ENCODE peak calls at places on chromosome 2, in five cellular contexts. Q is HepG2, K is K562, D is GM23338, W is GM12878. V is an unnamed sample.

GRCh38 chr2:44671896-44672295 is 269.6 kb upstream of the SIX3 start:
- DNase-seq in D (no peak), K (no peak), W (no peak), Q (no peak), V (no peak)

GRCh38 chr2:88500691-88501090 is 48.2 kb upstream of the FOXI3 start:
- DNase-seq in Q (no peak), K (no peak), W (no peak), D (no peak), V (peak)

GRCh38 chr2:38600242-38600891 is 2.4 kb downstream of the HNRNPLL start:
- DNase-seq in K (peak), D (peak), Q (peak), W (no peak), V (no peak)

GRCh38 chr2:140604096-140604495 is 1526.7 kb downstream of the LRP1B start:
- DNase-seq in K (no peak), Q (no peak), W (no peak), D (no peak), V (no peak)

GRCh38 chr2:33443272-33443829 is 33.1 kb upstream of the RASGRP3 start:
- DNase-seq in W (no peak), D (no peak), K (no peak), Q (no peak), V (no peak)

GRCh38 chr2:181813963-181814565 is 77.5 kb upstream of the ITPRID2 start:
- DNase-seq in W (no peak), K (no peak), D (no peak), Q (no peak), V (no peak)

GRCh38 chr2:229133155-229133772 is 137.8 kb downstream of the PID1 start:
- DNase-seq in Q (peak), D (peak), K (no peak), W (no peak), V (peak)

GRCh38 chr2:1730047-1730937 is 14.0 kb downstream of the PXDN start:
- DNase-seq in W (no peak), Q (no peak), K (no peak), D (peak), V (no peak)

GRCh38 chr2:25677877-25678276 is 4.5 kb upstream of the DTNB start:
- DNase-seq in Q (no peak), D (no peak), K (no peak), W (no peak), V (no peak)

GRCh38 chr2:100611079-100612029 is 48.6 kb downstream of the PDCL3 start:
- DNase-seq in K (no peak), Q (no peak), W (no peak), D (no peak), V (no peak)

GRCh38 chr2:26900831-26901321 is 52.9 kb downstream of the DPYSL5 start:
- DNase-seq in K (no peak), W (no peak), D (no peak), Q (no peak), V (no peak)

GRCh38 chr2:28406276-28407096 is 13.8 kb downstream of the FOSL2 start:
- DNase-seq in Q (no peak), K (no peak), W (no peak), D (no peak), V (no peak)

GRCh38 chr2:189013677-189014380 is 39.7 kb downstream of the COL3A1 start:
- DNase-seq in W (no peak), Q (no peak), K (no peak), D (no peak), V (no peak)

GRCh38 chr2:142299021-142299420 is 168.2 kb upstream of the LRP1B start:
- DNase-seq in Q (no peak), W (no peak), D (no peak), K (no peak), V (no peak)

GRCh38 chr2:215435261-215435808 is 533 bp downstream of the FN1 start:
- DNase-seq in K (peak), D (peak), W (no peak), Q (no peak), V (peak)

GRCh38 chr2:204114294-204114693 is 177.7 kb downstream of the ICOS start:
- DNase-seq in Q (no peak), D (no peak), K (no peak), W (no peak), V (no peak)

GRCh38 chr2:234661146-234661545 is 164.3 kb upstream of the ARL4C start:
- DNase-seq in K (no peak), W (no peak), Q (no peak), D (no peak), V (no peak)

GRCh38 chr2:102925003-102925402 is 163.2 kb downstream of the TMEM182 start:
- DNase-seq in K (no peak), D (no peak), Q (no peak), W (no peak), V (no peak)

GRCh38 chr2:224638338-224638823 is 53.2 kb upstream of the CUL3 start:
- DNase-seq in W (peak), K (no peak), Q (no peak), D (no peak), V (no peak)

GRCh38 chr2:126644630-126645191 is 11.2 kb upstream of the GYPC start:
- DNase-seq in K (peak), D (no peak), Q (no peak), W (no peak), V (no peak)

GRCh38 chr2:134262666-134263065 is 8.8 kb downstream of the MGAT5 start:
- DNase-seq in D (no peak), K (no peak), W (no peak), Q (no peak), V (no peak)

GRCh38 chr2:234620018-234620417 is 123.1 kb upstream of the ARL4C start:
- DNase-seq in D (no peak), Q (no peak), W (no peak), K (no peak), V (no peak)

GRCh38 chr2:209619782-209620181 is 151.8 kb upstream of the UNC80 start:
- DNase-seq in D (no peak), K (no peak), Q (no peak), W (no peak), V (no peak)

GRCh38 chr2:51329512-51329911 is 297.6 kb upstream of the NRXN1 start:
- DNase-seq in W (no peak), K (no peak), D (no peak), Q (no peak), V (no peak)

GRCh38 chr2:240988571-240989271 is 9.7 kb upstream of the SNED1 start:
- DNase-seq in Q (no peak), W (no peak), K (no peak), D (no peak), V (no peak)

GRCh38 chr2:199883474-199884212 is 27.4 kb upstream of the C2orf69 start:
- DNase-seq in D (no peak), Q (no peak), W (no peak), K (no peak), V (no peak)

GRCh38 chr2:30127016-30127893 is 19.6 kb upstream of the YPEL5 start:
- DNase-seq in D (no peak), Q (no peak), K (no peak), W (no peak), V (peak)

GRCh38 chr2:170924969-170925368 is 4.1 kb upstream of the GORASP2 start:
- DNase-seq in W (no peak), Q (no peak), D (no peak), K (no peak), V (no peak)

GRCh38 chr2:46179037-46179621 is 118.1 kb upstream of the EPAS1 start:
- DNase-seq in W (peak), Q (no peak), K (peak), D (no peak), V (no peak)

GRCh38 chr2:30253873-30254691 is 22.7 kb downstream of the LBH start:
- DNase-seq in W (no peak), Q (no peak), K (peak), D (no peak), V (no peak)

GRCh38 chr2:15260196-15260595 is 300.9 kb downstream of the NBAS start:
- DNase-seq in W (no peak), K (no peak), D (no peak), Q (no peak), V (no peak)

GRCh38 chr2:110211938-110212858 is at the start of gene MTLN:
- DNase-seq in Q (peak), D (peak), K (peak), W (peak), V (peak)

GRCh38 chr2:27493948-27494283 is 1.1 kb downstream of the FNDC4 start:
- DNase-seq in D (no peak), K (no peak), W (no peak), Q (no peak), V (no peak)

GRCh38 chr2:24872344-24873115 is 47.5 kb downstream of the ADCY3 start:
- DNase-seq in W (no peak), Q (no peak), K (no peak), D (no peak), V (no peak)

GRCh38 chr2:217800433-217801114 is 202.2 kb downstream of the TNS1 start:
- DNase-seq in K (no peak), Q (no peak), D (no peak), W (no peak), V (no peak)

GRCh38 chr2:217798743-217799552 is 203.8 kb downstream of the TNS1 start:
- DNase-seq in K (no peak), D (no peak), W (no peak), Q (no peak), V (no peak)

GRCh38 chr2:217801115-217801531 is 201.7 kb downstream of the TNS1 start:
- DNase-seq in Q (no peak), W (no peak), K (no peak), D (peak), V (no peak)

GRCh38 chr2:217798191-217798590 is 204.6 kb downstream of the TNS1 start:
- DNase-seq in Q (no peak), W (no peak), D (no peak), K (no peak), V (no peak)

DNA sequence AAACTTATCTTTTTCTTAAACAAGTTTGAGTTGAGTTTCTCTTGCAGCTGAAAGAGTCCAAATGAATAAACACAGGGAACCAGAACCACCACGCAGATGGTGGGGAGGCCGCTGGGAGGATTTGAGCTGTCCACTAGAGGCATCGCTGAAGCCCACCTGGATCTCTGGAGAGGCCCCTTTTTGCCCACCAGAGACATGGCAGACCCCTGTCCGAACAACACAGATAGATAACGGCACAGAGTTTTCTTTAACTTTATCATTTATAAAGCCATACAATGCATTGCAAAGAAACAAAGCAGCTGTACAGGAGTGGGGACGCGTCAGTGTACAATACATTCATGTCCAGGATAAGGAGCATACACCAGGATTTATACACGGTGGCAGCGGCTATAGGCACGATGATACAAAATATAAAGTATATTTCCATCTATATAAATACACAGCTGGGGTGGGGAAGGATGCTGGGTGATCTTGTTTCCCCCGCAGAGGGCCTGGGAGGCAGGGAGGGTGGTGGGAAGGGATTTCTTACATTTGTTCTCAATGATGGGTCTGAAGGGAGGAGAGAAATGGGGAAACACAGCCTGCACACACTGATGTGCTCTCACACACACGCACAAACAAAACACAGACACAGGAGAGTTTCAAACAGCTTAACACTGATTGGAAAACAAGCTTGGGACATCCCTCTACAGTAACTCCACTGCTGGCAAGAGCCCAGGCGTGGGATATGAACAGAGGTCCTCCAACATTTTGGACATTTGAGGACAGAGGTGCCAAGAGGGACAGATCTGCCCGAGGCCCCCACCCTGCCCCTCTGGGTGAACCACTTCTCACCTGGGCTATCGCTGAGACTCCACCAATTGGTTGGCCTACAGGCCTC is 203.0 kb downstream of the TNS1 start:
- DNase-seq in Q (no peak), D (no peak), W (no peak), K (no peak), V (no peak)
- TF ChIP-seq JUNB in Q (no peak), D (no peak), W (no peak), K (no peak), V (no peak)

GRCh38 chr2:71850306-71850801 is 297.3 kb downstream of the CYP26B1 start:
- DNase-seq in W (no peak), K (no peak), D (no peak), Q (no peak), V (no peak)

GRCh38 chr2:71851094-71851755 is 296.4 kb downstream of the CYP26B1 start:
- DNase-seq in D (no peak), W (no peak), K (no peak), Q (no peak), V (no peak)

GRCh38 chr2:71846669-71847291 is 300.9 kb downstream of the CYP26B1 start:
- DNase-seq in Q (no peak), W (no peak), D (no peak), K (no peak), V (no peak)

GRCh38 chr2:71849603-71850305 is 297.9 kb downstream of the CYP26B1 start:
- DNase-seq in Q (no peak), D (no peak), K (no peak), W (no peak), V (no peak)

DNA sequence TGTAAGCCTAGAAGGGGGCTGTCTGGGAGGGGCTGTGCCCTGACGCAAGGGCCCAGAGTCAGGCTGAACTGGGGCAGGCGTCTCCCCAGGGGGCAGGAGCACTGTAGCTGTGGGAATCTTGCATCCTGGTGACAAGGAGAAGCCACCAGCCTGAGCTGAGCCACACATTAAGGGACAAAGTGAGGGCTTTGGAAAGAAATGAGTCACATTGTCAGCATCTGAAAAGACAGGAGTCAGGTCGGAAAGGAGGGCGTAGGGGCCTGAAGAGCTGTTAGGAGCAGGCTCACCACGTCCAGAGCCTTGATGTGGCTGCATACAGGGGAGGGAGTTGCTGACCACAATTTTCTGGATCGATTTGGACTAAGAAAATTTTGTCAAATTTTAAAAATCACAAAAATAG is 298.6 kb downstream of the CYP26B1 start:
- DNase-seq in Q (no peak), W (no peak), D (no peak), K (no peak), V (no peak)
- TF ChIP-seq JUNB in Q (no peak), W (no peak), D (no peak), K (no peak), V (no peak)

GRCh38 chr2:191441761-191442160 is 196.6 kb downstream of the MYO1B start:
- DNase-seq in W (no peak), K (peak), Q (no peak), D (no peak), V (no peak)
- TF ChIP-seq JUNB in W (no peak), K (no peak), Q (no peak), D (no peak), V (no peak)

DNA sequence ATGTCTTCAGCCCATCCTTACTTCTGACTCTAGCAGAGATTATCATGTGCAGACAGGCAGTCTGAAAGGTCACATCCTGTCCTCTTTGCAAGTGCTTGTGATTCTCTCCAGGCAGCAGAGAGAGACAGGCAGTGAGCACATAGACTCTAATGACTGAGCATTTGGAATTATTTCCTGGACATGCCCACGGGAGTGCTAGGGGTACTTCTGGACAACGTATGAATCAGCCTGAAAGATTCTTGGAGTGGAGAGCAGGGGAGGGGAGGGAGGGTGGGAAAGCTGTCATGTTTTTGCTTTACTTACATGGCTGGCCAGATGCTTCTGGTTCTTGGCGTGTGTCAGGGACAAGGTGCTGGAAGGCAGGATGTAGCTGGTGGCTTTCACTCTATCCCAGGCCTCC is 150.6 kb downstream of the RIF1 start:
- DNase-seq in K (peak), D (no peak), W (no peak), Q (no peak), V (no peak)
- TF ChIP-seq JUNB in K (no peak), D (no peak), W (no peak), Q (no peak), V (no peak)

GRCh38 chr2:201871471-201871870 is 65.1 kb downstream of the CDK15 start:
- DNase-seq in K (no peak), Q (no peak), D (no peak), W (no peak), V (no peak)

GRCh38 chr2:201866643-201867310 is 60.4 kb downstream of the CDK15 start:
- DNase-seq in Q (peak), K (no peak), D (no peak), W (no peak), V (no peak)

DNA sequence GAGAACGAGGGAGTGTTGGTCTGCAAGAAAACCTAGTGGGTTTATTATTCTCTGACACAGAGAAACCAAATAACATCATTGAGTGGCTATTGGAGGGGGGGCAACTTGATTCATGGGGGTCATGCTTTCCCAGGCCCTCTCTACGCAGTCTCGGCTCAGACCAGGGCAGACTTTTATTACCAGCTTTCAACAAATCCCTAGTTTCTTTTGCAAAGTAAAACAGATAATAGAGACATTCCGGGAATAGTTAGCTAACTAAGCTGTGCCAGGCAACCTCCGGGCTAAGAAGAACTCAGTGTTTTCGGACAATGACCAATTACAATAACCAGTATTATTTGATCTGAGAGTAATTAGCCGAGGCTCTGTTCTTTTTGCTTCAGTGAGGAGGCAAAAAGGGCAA is 66.2 kb downstream of the CDK15 start:
- DNase-seq in Q (no peak), W (no peak), K (no peak), D (peak), V (no peak)
- TF ChIP-seq JUNB in Q (no peak), W (no peak), K (no peak), D (no peak), V (no peak)

GRCh38 chr2:237221443-237221842 is 135.8 kb downstream of the COPS8 start:
- DNase-seq in D (no peak), K (no peak), W (no peak), Q (no peak), V (no peak)
- TF ChIP-seq JUNB in D (no peak), K (no peak), W (no peak), Q (no peak), V (no peak)

GRCh38 chr2:149064365-149064841 is 25.9 kb downstream of the LYPD6B start:
- DNase-seq in K (no peak), W (no peak), D (no peak), Q (no peak), V (no peak)

GRCh38 chr2:149070681-149071355 is 32.3 kb downstream of the LYPD6B start:
- DNase-seq in D (no peak), K (no peak), Q (no peak), W (no peak), V (no peak)

GRCh38 chr2:149068225-149068995 is 29.9 kb downstream of the LYPD6B start:
- DNase-seq in Q (no peak), K (no peak), W (no peak), D (no peak), V (no peak)

GRCh38 chr2:149065236-149065635 is 26.7 kb downstream of the LYPD6B start:
- DNase-seq in Q (no peak), W (no peak), D (no peak), K (no peak), V (no peak)

GRCh38 chr2:149068996-149069888 is 30.7 kb downstream of the LYPD6B start:
- DNase-seq in W (no peak), D (no peak), K (no peak), Q (no peak), V (no peak)
- TF ChIP-seq JUNB in W (no peak), D (no peak), K (no peak), Q (no peak), V (no peak)

GRCh38 chr2:183542593-183542992 is 418.4 kb downstream of the NUP35 start:
- DNase-seq in W (no peak), D (no peak), Q (no peak), K (no peak), V (no peak)

GRCh38 chr2:183543222-183543621 is 419.0 kb downstream of the NUP35 start:
- DNase-seq in D (no peak), Q (no peak), K (no peak), W (no peak), V (no peak)

GRCh38 chr2:183541766-183542165 is 417.5 kb downstream of the NUP35 start:
- DNase-seq in W (no peak), D (no peak), Q (no peak), K (no peak), V (peak)

GRCh38 chr2:183543731-183544130 is 419.5 kb downstream of the NUP35 start:
- DNase-seq in K (no peak), W (peak), D (peak), Q (no peak), V (no peak)
- TF ChIP-seq JUNB in K (no peak), W (no peak), D (no peak), Q (no peak), V (no peak)